ENCODE peak calls at places on chromosomes 5 and 9, in six cellular contexts. L is HCT116, K is SK-N-SH, X is K562, R is H1, D is HepG2. G is an unnamed sample.

GRCh38 chr9:78438765-78439164 is 141.8 kb downstream of the PSAT1 start:
- DNase-seq in L (no peak), K (no peak), X (no peak), R (no peak), D (no peak), G (no peak)

GRCh38 chr9:18237776-18238175 is 236.2 kb upstream of the ADAMTSL1 start:
- DNase-seq in L (no peak), K (no peak), X (no peak), R (no peak), D (no peak), G (no peak)

GRCh38 chr5:123047706-123048105 is 11.2 kb upstream of the PPIC start:
- DNase-seq in L (no peak), K (no peak), X (no peak), R (no peak), D (no peak), G (no peak)

GRCh38 chr9:76655121-76655531 is 109.1 kb upstream of the PCA3 start:
- DNase-seq in L (no peak), K (no peak), X (no peak), R (no peak), D (no peak), G (no peak)

GRCh38 chr9:124212381-124213050 is 45.2 kb upstream of the NEK6 start:
- DNase-seq in L (no peak), K (no peak), X (no peak), R (no peak), D (no peak), G (no peak)

GRCh38 chr9:100589582-100589981 is 11.7 kb downstream of the CAVIN4 start:
- DNase-seq in L (no peak), K (no peak), X (no peak), R (no peak), D (no peak), G (no peak)

GRCh38 chr5:126373621-126374416 is 49.4 kb upstream of the GRAMD2B start:
- DNase-seq in L (no peak), K (no peak), X (no peak), R (no peak), D (no peak), G (no peak)

GRCh38 chr5:180197016-180197702 is 11.9 kb downstream of the RASGEF1C start:
- DNase-seq in L (no peak), K (no peak), X (no peak), R (no peak), D (no peak), G (no peak)

GRCh38 chr5:111237470-111237869 is 13.3 kb downstream of the CAMK4 start:
- DNase-seq in L (no peak), K (no peak), X (no peak), R (no peak), D (no peak), G (no peak)

GRCh38 chr5:163913548-163913947 is 408.1 kb downstream of the MAT2B start:
- DNase-seq in L (no peak), K (no peak), X (no peak), R (no peak), D (no peak), G (no peak)

GRCh38 chr5:10352404-10353240 is 873 bp upstream of the MARCHF6 start:
- DNase-seq in L (no peak), K (peak; percentile 38), X (peak; percentile 75), R (no peak), D (peak; percentile 23), G (peak; percentile 16)

GRCh38 chr5:175448276-175448675 is 4.3 kb upstream of the DRD1 start:
- DNase-seq in L (no peak), K (no peak), X (no peak), R (no peak), D (no peak), G (no peak)

GRCh38 chr9:38334234-38334633 is 58.3 kb upstream of the ALDH1B1 start:
- DNase-seq in L (no peak), K (peak; percentile 46), X (peak; percentile 28), R (no peak), D (peak; percentile 31), G (no peak)

GRCh38 chr9:801399-802071 is 40.0 kb upstream of the DMRT1 start:
- DNase-seq in L (no peak), K (no peak), X (no peak), R (no peak), D (no peak), G (no peak)

GRCh38 chr9:126688617-126689016 is 74.9 kb downstream of the LMX1B start:
- DNase-seq in L (no peak), K (no peak), X (no peak), R (no peak), D (no peak), G (no peak)

GRCh38 chr5:14445581-14446290 is 135.9 kb upstream of the OTULINL start:
- DNase-seq in L (no peak), K (peak; percentile 51), X (no peak), R (peak; percentile 54), D (no peak), G (no peak)

GRCh38 chr9:134455951-134456739 is 129.9 kb downstream of the RXRA start:
- DNase-seq in L (peak; percentile 35), K (peak; percentile 77), X (peak; percentile 25), R (no peak), D (no peak), G (peak; percentile 87)

GRCh38 chr5:175236176-175236575 is 207.8 kb downstream of the DRD1 start:
- DNase-seq in L (no peak), K (no peak), X (no peak), R (no peak), D (no peak), G (no peak)

DNA sequence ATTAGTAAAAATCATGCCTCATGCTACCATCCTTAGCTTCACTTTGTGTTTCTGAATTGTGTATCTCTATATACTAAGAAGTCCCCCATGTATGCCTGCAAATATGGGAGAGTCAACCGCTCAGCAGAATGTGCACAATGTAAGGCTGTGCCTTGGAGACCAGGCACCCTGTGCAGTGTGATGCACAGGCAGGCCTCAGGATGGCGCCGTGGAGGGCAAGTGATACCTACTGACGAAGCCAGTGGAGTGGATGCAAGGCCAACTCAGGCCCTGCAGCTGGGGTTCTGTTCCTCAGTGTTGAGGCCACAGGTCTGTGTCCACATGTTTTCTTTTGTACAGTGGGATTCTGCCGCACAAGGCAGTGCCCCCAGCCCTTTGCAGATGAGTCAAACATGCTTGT is 28.4 kb downstream of the SYK start:
- DNase-seq in L (no peak), K (no peak), X (no peak), R (no peak), D (no peak), G (no peak)
- TF ChIP-seq JUND in L (no peak), K (no peak), X (no peak), R (no peak), D (no peak), G (no peak)

GRCh38 chr9:114954986-114955623 is 24.7 kb upstream of the TNFSF8 start:
- DNase-seq in L (no peak), K (no peak), X (no peak), R (no peak), D (no peak), G (no peak)
- TF ChIP-seq JUND in L (no peak), K (no peak), X (no peak), R (no peak), D (no peak), G (no peak)

DNA sequence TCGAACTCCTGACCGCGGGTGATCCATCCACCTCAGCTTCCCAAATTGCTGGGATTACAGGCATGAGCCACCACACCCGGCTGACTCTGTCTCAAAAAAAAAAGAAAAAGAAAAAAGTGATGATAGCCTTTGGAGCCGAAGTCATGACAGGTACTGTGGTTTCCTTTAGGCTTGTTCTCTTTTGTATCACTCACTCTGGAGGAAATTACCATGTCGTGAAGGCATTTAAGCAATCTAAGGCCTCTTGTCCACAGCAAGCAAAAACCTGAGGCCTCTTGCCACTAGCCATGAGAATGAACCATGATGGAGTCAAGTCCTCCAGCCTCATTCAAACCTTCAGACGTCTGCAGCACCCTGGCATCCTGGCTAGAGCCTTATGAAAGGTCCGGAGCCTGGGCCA is 286.1 kb downstream of the RAB3C start:
- DNase-seq in L (no peak), K (no peak), X (no peak), R (no peak), D (no peak), G (no peak)
- TF ChIP-seq JUND in L (no peak), K (no peak), X (no peak), R (no peak), D (no peak), G (no peak)

DNA sequence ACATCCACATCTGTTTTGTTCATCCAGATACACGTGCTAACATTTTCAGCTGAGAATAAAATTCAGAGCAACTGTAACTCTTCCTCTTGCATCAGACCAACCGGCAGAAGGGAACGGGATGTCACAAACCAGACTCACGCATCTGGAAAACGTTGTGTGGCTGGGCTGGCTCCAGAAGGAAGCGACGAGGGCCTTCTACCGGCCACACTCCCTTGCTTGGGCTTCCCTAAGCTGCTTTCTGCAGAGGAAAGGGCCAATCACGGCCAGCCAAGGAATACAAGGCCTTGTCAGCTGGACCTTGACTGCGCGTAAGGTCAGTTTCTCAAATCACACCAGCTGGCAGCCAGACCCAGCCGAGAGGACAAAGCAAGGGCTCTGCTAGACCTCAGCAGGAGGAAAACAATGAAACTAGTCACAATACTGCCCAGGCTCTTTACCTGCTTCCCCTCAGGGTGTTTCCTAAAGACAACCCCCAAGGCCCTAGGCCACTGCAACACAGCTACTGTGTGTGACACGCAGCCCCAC is 106.1 kb downstream of the THBS4 start:
- DNase-seq in L (no peak), K (peak; percentile 24), X (no peak), R (peak; percentile 61), D (no peak), G (no peak)
- TF ChIP-seq JUND in L (no peak), K (no peak), X (no peak), R (no peak), D (no peak), G (no peak)

GRCh38 chr9:4792572-4793411 is at the start of gene RCL1:
- DNase-seq in L (peak; percentile 82), K (peak; percentile 98), X (peak; percentile 94), R (peak; percentile 89), D (peak; percentile 88), G (peak; percentile 95)
- TF ChIP-seq JUND in L (no peak), K (no peak), X (no peak), R (no peak), D (no peak), G (no peak)

GRCh38 chr5:80654054-80654390 is 430 bp upstream of the MSH3 start:
- DNase-seq in L (no peak), K (peak; percentile 56), X (peak; percentile 24), R (no peak), D (peak; percentile 20), G (no peak)
- TF ChIP-seq JUND in L (no peak), K (no peak), X (no peak), R (no peak), D (no peak), G (no peak)

GRCh38 chr5:19734706-19735240 is 253.2 kb downstream of the CDH18 start:
- DNase-seq in L (no peak), K (no peak), X (no peak), R (no peak), D (no peak), G (no peak)

GRCh38 chr5:19745247-19745646 is 242.8 kb downstream of the CDH18 start:
- DNase-seq in L (no peak), K (no peak), X (no peak), R (no peak), D (no peak), G (peak; percentile 30)

GRCh38 chr5:19733612-19734495 is 254.1 kb downstream of the CDH18 start:
- DNase-seq in L (no peak), K (no peak), X (no peak), R (peak; percentile 17), D (no peak), G (no peak)

GRCh38 chr5:19739691-19740090 is 248.3 kb downstream of the CDH18 start:
- DNase-seq in L (no peak), K (peak; percentile 16), X (no peak), R (no peak), D (no peak), G (no peak)
- TF ChIP-seq JUND in L (no peak), K (no peak), X (no peak), R (no peak), D (no peak), G (no peak)